ENCODE peak calls at places on chromosome 22, in ten cellular contexts. T, U, W, E, Q, Y, Z, D, K and P are unnamed samples.

GRCh38 chr22:29825578-29825977 is 12.5 kb downstream of the ASCC2 start:
- DNase-seq in Q (no peak), K (no peak), E (no peak), T (no peak), D (no peak), W (no peak), Z (no peak), Y (no peak), U (no peak), P (no peak)

GRCh38 chr22:39244073-39244495 is 698 bp downstream of the PDGFB start:
- DNase-seq in W (peak), U (peak), K (peak), Q (no peak), E (no peak), T (no peak), Z (no peak), Y (no peak), D (no peak), P (no peak)

GRCh38 chr22:48894804-48895250 is 932.8 kb downstream of the BRD1 start:
- DNase-seq in W (peak), K (no peak), U (no peak), Y (no peak), E (peak), Z (no peak), D (no peak), Q (no peak), T (no peak), P (no peak)

GRCh38 chr22:30538280-30538679 is 8.3 kb downstream of the SEC14L6 start:
- DNase-seq in Z (no peak), W (no peak), U (no peak), K (no peak), Y (no peak), D (no peak), T (peak), E (no peak), Q (no peak), P (no peak)

GRCh38 chr22:44455963-44456358 is 42.1 kb downstream of the RTL6 start:
- DNase-seq in Z (no peak), E (peak), D (no peak), T (no peak), W (no peak), Q (no peak), U (no peak), K (no peak), Y (no peak), P (no peak)

GRCh38 chr22:26681395-26681821 is 24.0 kb downstream of the MIAT start:
- DNase-seq in T (peak), Q (no peak), K (peak), Y (no peak), U (no peak), E (no peak), D (no peak), W (no peak), Z (peak), P (peak)

GRCh38 chr22:42434283-42434682 is 2.1 kb upstream of the NFAM1 start:
- DNase-seq in D (no peak), W (peak), Q (no peak), E (no peak), Y (peak), T (no peak), U (no peak), Z (no peak), K (no peak), P (no peak)

GRCh38 chr22:29133603-29134133 is 60.8 kb downstream of the KREMEN1 start:
- DNase-seq in W (no peak), Z (no peak), U (no peak), T (no peak), E (no peak), K (no peak), Q (no peak), D (no peak), Y (no peak), P (no peak)

GRCh38 chr22:44205713-44206645 is 25.3 kb downstream of the PARVG start:
- DNase-seq in D (peak), T (no peak), W (no peak), K (no peak), Z (no peak), E (peak), Q (no peak), U (no peak), Y (no peak), P (no peak)

GRCh38 chr22:38949889-38950405 is 7.5 kb upstream of the APOBEC3A start:
- DNase-seq in T (no peak), E (no peak), W (no peak), Z (no peak), Y (no peak), D (no peak), Q (no peak), U (no peak), K (peak), P (no peak)

GRCh38 chr22:40190501-40190900 is 12.8 kb downstream of the TNRC6B start:
- DNase-seq in K (no peak), Y (peak), U (no peak), D (peak), T (no peak), Q (no peak), W (peak), Z (no peak), E (no peak), P (no peak)

GRCh38 chr22:46918197-46918596 is 155.7 kb downstream of the TBC1D22A start:
- DNase-seq in T (no peak), Q (no peak), Z (no peak), D (no peak), K (no peak), U (no peak), E (peak), Y (no peak), W (no peak), P (no peak)

GRCh38 chr22:27835446-27835845 is 33.9 kb upstream of the MN1 start:
- DNase-seq in E (no peak), D (no peak), Z (no peak), Y (no peak), U (no peak), Q (no peak), T (no peak), K (no peak), W (no peak), P (no peak)

GRCh38 chr22:22460635-22461034 is 47.9 kb downstream of the ZNF280B start:
- DNase-seq in Y (no peak), T (peak), Z (no peak), K (peak), E (no peak), Q (no peak), D (no peak), W (no peak), U (peak), P (no peak)

GRCh38 chr22:47458348-47458747 is 695.9 kb downstream of the TBC1D22A start:
- DNase-seq in Q (no peak), E (no peak), Y (no peak), W (no peak), Z (no peak), D (no peak), K (no peak), U (no peak), T (no peak), P (no peak)

GRCh38 chr22:49951001-49951677 is 9.4 kb upstream of the PIM3 start:
- DNase-seq in Y (no peak), D (no peak), W (no peak), Z (no peak), U (no peak), E (no peak), K (no peak), Q (peak), T (peak), P (no peak)

GRCh38 chr22:20853236-20853660 is 5.4 kb downstream of the PI4KA start:
- DNase-seq in W (no peak), D (no peak), E (peak), Q (no peak), T (no peak), K (no peak), Z (no peak), Y (no peak), U (no peak), P (no peak)

GRCh38 chr22:33842421-33843094 is 77.7 kb downstream of the LARGE1 start:
- DNase-seq in T (no peak), W (no peak), E (no peak), U (no peak), Z (no peak), Y (no peak), Q (no peak), K (no peak), D (no peak), P (no peak)

GRCh38 chr22:17946691-17947367 is 77.5 kb downstream of the MICAL3 start:
- DNase-seq in T (no peak), Q (no peak), K (no peak), D (no peak), E (no peak), Z (no peak), W (peak), U (no peak), Y (no peak), P (no peak)

GRCh38 chr22:17945156-17945850 is 79.1 kb downstream of the MICAL3 start:
- DNase-seq in Y (no peak), Z (no peak), T (no peak), E (no peak), Q (no peak), W (no peak), U (no peak), D (no peak), K (no peak), P (no peak)

GRCh38 chr22:17948101-17948500 is 76.3 kb downstream of the MICAL3 start:
- DNase-seq in Y (no peak), Z (no peak), U (no peak), T (no peak), D (no peak), E (no peak), W (no peak), K (no peak), Q (no peak), P (no peak)

GRCh38 chr22:17944205-17944725 is 80.1 kb downstream of the MICAL3 start:
- DNase-seq in Y (peak), Z (no peak), T (no peak), E (no peak), Q (no peak), K (peak), D (no peak), W (no peak), U (no peak), P (no peak)

GRCh38 chr22:17945851-17946690 is 78.3 kb downstream of the MICAL3 start:
- DNase-seq in W (no peak), T (no peak), Q (no peak), Z (no peak), E (no peak), Y (no peak), D (no peak), K (no peak), U (no peak), P (no peak)
- TF ChIP-seq CTCF in W (peak), T (no peak), Q (no peak), Z (no peak), E (no peak), Y (peak), D (no peak), K (no peak), U (no peak), P (no peak)

GRCh38 chr22:35326854-35327562 is 27.3 kb downstream of the TOM1 start:
- DNase-seq in D (no peak), Q (no peak), Z (no peak), U (no peak), Y (no peak), T (no peak), K (no peak), W (no peak), E (no peak), P (no peak)

GRCh38 chr22:35327690-35328471 is 28.2 kb downstream of the TOM1 start:
- DNase-seq in U (no peak), Q (no peak), E (no peak), T (no peak), Z (no peak), D (no peak), Y (no peak), K (no peak), W (no peak), P (no peak)

GRCh38 chr22:35328472-35328885 is 28.8 kb downstream of the TOM1 start:
- DNase-seq in Z (no peak), E (peak), K (no peak), U (no peak), D (no peak), Y (no peak), T (no peak), W (no peak), Q (no peak), P (no peak)

GRCh38 chr22:35330258-35330861 is 30.7 kb downstream of the TOM1 start:
- DNase-seq in W (peak), D (no peak), E (peak), Y (peak), Z (peak), U (no peak), Q (peak), K (no peak), T (peak), P (no peak)

GRCh38 chr22:35329114-35329847 is 29.6 kb downstream of the TOM1 start:
- DNase-seq in Y (no peak), D (no peak), U (no peak), E (no peak), Z (no peak), Q (no peak), W (no peak), T (no peak), K (no peak), P (no peak)
- TF ChIP-seq CTCF in Y (no peak), D (no peak), U (no peak), E (no peak), Z (no peak), Q (no peak), W (no peak), T (no peak), K (no peak), P (no peak)

GRCh38 chr22:19766506-19767426 is 6.2 kb downstream of the TBX1 start:
- DNase-seq in D (peak), K (peak), Z (no peak), Y (no peak), W (peak), T (no peak), E (no peak), U (no peak), Q (peak), P (peak)
- TF ChIP-seq CTCF in D (no peak), K (peak), Z (peak), Y (no peak), W (no peak), T (no peak), E (no peak), U (no peak), Q (no peak), P (peak)

GRCh38 chr22:17131686-17132085 is 10.5 kb upstream of the TMEM121B start:
- DNase-seq in U (no peak), E (no peak), Z (no peak), T (no peak), K (peak), W (peak), Y (peak), Q (no peak), D (peak), P (no peak)
- TF ChIP-seq CTCF in U (no peak), E (no peak), Z (no peak), T (no peak), K (peak), W (no peak), Y (peak), Q (no peak), D (no peak), P (no peak)